ENCODE peak calls at places on chromosomes 5 and 9, in ten cellular contexts. D, U, Z, P, R, V, I, M, H and K are unnamed samples.

GRCh38 chr5:176416123-176416924 is at the start of gene CLTB:
- DNase-seq in V (peak), R (peak), H (peak), U (peak), I (peak), D (peak), P (peak), M (peak), Z (no peak), K (peak)

GRCh38 chr5:179818746-179819295 is 1.9 kb upstream of the SQSTM1 start:
- DNase-seq in U (peak), P (peak), D (peak), Z (peak), H (peak), I (peak), V (peak), R (peak), M (peak), K (peak)

GRCh38 chr9:114603183-114603582 is 7.9 kb upstream of the TMEM268 start:
- DNase-seq in H (no peak), M (no peak), I (no peak), D (no peak), P (no peak), V (no peak), R (peak), U (no peak), Z (no peak), K (no peak)

GRCh38 chr9:87197349-87198130 is 250.2 kb upstream of the GAS1 start:
- DNase-seq in R (no peak), V (no peak), M (no peak), U (no peak), I (no peak), D (no peak), Z (no peak), H (peak), P (no peak), K (no peak)

GRCh38 chr9:980621-981020 is 4.2 kb downstream of the DMRT3 start:
- DNase-seq in D (no peak), U (no peak), Z (no peak), R (no peak), V (no peak), P (no peak), I (no peak), M (no peak), H (no peak), K (no peak)

GRCh38 chr5:59124983-59125960 is 542.4 kb downstream of the RAB3C start:
- DNase-seq in Z (no peak), V (peak), P (peak), U (no peak), R (no peak), H (peak), M (no peak), D (no peak), I (peak), K (no peak)

GRCh38 chr9:34332370-34332964 is 3.1 kb downstream of the NUDT2 start:
- DNase-seq in I (peak), H (no peak), U (no peak), P (peak), D (no peak), M (no peak), Z (no peak), R (peak), V (peak), K (no peak)

GRCh38 chr9:93107151-93107824 is 11.3 kb downstream of the CARD19 start:
- DNase-seq in V (no peak), R (no peak), D (no peak), U (no peak), Z (no peak), I (no peak), H (peak), M (no peak), P (no peak), K (no peak)

GRCh38 chr5:39765381-39765780 is 340.6 kb upstream of the DAB2 start:
- DNase-seq in R (no peak), V (no peak), U (no peak), I (no peak), D (no peak), H (no peak), Z (no peak), M (no peak), P (no peak), K (no peak)

GRCh38 chr9:27247756-27248155 is 49.2 kb downstream of the EQTN start:
- DNase-seq in U (no peak), M (no peak), P (peak), R (peak), V (peak), H (peak), Z (peak), I (peak), D (no peak), K (no peak)

GRCh38 chr5:67672633-67673032 is 476.0 kb upstream of the CD180 start:
- DNase-seq in R (no peak), P (no peak), Z (no peak), D (no peak), H (no peak), V (no peak), I (no peak), U (no peak), M (no peak), K (no peak)

GRCh38 chr9:75175395-75175794 is 87.1 kb downstream of the OSTF1 start:
- DNase-seq in H (no peak), P (no peak), V (no peak), U (no peak), D (no peak), R (no peak), I (no peak), Z (no peak), M (no peak), K (no peak)

GRCh38 chr5:56698463-56699381 is 116.6 kb upstream of the MAP3K1 start:
- DNase-seq in I (peak), M (no peak), P (no peak), V (no peak), R (no peak), U (no peak), D (no peak), H (peak), Z (no peak), K (no peak)

GRCh38 chr5:14806452-14806851 is 65.1 kb downstream of the ANKH start:
- DNase-seq in Z (no peak), D (peak), H (peak), U (no peak), V (no peak), R (no peak), I (no peak), P (no peak), M (no peak), K (no peak)

GRCh38 chr9:122875523-122875922 is 29.6 kb downstream of the RC3H2 start:
- DNase-seq in V (no peak), U (no peak), H (no peak), I (no peak), D (no peak), P (no peak), Z (no peak), R (no peak), M (no peak), K (no peak)

DNA sequence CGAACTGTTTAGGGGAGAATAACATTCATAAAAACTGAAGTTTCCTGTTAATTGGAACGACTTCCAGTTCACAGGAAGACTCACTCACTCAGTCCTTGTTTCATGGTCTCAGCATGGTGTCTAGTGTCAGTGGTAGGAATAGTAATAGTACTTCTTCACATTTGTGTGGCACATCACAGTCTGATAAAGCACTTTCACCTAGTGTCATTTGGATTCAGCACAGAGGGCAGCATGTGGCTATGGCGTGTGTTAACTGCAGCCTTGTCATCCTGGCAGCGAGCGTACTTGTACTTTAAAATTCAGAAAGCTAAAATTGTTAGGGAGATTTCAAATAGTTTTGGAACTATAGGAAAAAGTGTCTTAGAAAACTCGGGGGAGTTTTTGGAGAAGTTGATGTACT is 72.4 kb downstream of the VCAN start:
- DNase-seq in H (no peak), R (no peak), M (no peak), I (no peak), D (no peak), U (no peak), P (no peak), Z (no peak), V (no peak), K (no peak)
- H3K27ac ChIP-seq in H (no peak), R (no peak), M (no peak), I (peak), D (no peak), U (no peak), P (no peak), Z (no peak), V (no peak), K (no peak)

GRCh38 chr5:151127926-151128325 is 29.7 kb downstream of the ANXA6 start:
- DNase-seq in M (no peak), D (no peak), R (no peak), I (no peak), Z (no peak), U (no peak), P (no peak), V (no peak), H (no peak), K (no peak)
- H3K27ac ChIP-seq in M (no peak), D (no peak), R (no peak), I (peak), Z (no peak), U (no peak), P (no peak), V (no peak), H (no peak), K (no peak)

GRCh38 chr5:30932611-30933010 is 260.9 kb upstream of the CDH6 start:
- DNase-seq in D (no peak), H (no peak), V (no peak), R (no peak), P (no peak), Z (no peak), U (no peak), M (no peak), I (no peak), K (no peak)

DNA sequence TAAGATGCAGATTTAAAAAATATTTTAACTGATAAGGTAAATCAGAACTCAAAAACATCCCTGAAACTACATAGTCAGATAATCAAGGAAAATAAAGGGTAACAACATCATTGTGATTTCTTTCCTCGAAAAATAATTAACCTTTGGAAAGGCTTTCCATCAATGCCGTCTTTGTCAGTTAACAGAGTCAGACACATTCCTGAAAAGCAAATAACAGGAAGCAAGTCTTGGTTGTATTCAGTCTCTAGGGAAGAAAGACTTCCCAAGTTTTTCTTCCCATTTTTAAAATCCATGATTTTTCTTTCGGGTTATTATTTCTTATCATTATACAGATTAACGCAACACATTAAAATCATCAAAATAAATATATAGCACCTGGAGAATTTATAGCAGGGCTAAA is 256.4 kb upstream of the CDH6 start:
- DNase-seq in V (no peak), P (no peak), M (no peak), D (no peak), U (no peak), Z (no peak), I (no peak), R (no peak), H (no peak), K (no peak)
- H3K27ac ChIP-seq in V (no peak), P (no peak), M (no peak), D (no peak), U (no peak), Z (no peak), I (no peak), R (no peak), H (no peak), K (no peak)

DNA sequence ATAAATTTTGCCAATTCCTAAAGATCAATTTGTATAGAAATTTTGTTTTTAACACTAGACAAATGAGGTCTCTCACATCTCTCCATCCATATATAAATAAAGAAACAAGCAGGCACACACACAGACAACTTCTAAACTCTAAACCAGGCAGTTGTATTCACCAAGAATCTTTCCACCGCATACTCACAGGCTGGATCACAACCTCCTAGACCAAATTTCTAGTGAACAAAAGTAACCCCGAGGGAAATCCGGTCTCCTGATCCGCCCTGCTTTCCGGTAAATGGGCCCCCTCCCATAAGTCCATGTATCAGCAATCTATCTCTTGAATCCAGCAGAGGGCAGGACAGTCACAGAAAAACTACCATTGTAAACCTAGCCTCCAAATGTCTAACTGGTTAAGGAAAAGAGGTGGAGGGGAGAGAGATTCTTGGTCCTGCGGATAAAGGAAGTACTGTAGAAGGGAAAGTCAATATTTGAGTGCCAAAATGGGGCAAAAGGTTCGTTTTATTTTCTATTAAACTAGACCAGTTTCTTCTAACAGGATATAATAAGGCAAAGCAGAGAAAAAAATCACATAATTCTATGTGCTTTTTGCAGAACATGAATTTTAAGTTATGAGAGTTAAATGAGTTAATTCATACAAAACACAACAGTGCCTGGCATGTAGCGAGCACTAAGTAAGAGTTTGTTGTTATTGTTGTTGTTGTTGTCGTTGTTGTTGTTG is 4.8 kb upstream of the SMU1 start:
- DNase-seq in V (peak), P (peak), I (peak), R (peak), M (peak), H (peak), Z (no peak), D (peak), U (no peak), K (peak)
- H3K27ac ChIP-seq in V (no peak), P (no peak), I (no peak), R (no peak), M (peak), H (no peak), Z (peak), D (peak), U (no peak), K (peak)

GRCh38 chr9:97557606-97558095 is 56.2 kb downstream of the TMOD1 start:
- DNase-seq in V (no peak), M (no peak), P (no peak), Z (no peak), I (no peak), R (no peak), D (peak), U (no peak), H (peak), K (no peak)
- H3K27ac ChIP-seq in V (no peak), M (no peak), P (no peak), Z (no peak), I (peak), R (no peak), D (peak), U (peak), H (peak), K (no peak)

GRCh38 chr9:13614060-13614459 is 334.6 kb upstream of the MPDZ start:
- DNase-seq in R (no peak), V (no peak), D (no peak), I (no peak), U (no peak), M (no peak), P (no peak), H (no peak), Z (no peak), K (no peak)
- H3K27ac ChIP-seq in R (no peak), V (no peak), D (no peak), I (no peak), U (no peak), M (no peak), P (no peak), H (no peak), Z (no peak), K (no peak)

GRCh38 chr5:84290673-84291072 is 94.0 kb downstream of the EDIL3 start:
- DNase-seq in D (no peak), U (no peak), I (peak), M (no peak), P (no peak), H (no peak), Z (no peak), V (no peak), R (no peak), K (no peak)
- H3K27ac ChIP-seq in D (no peak), U (peak), I (peak), M (no peak), P (no peak), H (no peak), Z (no peak), V (no peak), R (no peak), K (no peak)

DNA sequence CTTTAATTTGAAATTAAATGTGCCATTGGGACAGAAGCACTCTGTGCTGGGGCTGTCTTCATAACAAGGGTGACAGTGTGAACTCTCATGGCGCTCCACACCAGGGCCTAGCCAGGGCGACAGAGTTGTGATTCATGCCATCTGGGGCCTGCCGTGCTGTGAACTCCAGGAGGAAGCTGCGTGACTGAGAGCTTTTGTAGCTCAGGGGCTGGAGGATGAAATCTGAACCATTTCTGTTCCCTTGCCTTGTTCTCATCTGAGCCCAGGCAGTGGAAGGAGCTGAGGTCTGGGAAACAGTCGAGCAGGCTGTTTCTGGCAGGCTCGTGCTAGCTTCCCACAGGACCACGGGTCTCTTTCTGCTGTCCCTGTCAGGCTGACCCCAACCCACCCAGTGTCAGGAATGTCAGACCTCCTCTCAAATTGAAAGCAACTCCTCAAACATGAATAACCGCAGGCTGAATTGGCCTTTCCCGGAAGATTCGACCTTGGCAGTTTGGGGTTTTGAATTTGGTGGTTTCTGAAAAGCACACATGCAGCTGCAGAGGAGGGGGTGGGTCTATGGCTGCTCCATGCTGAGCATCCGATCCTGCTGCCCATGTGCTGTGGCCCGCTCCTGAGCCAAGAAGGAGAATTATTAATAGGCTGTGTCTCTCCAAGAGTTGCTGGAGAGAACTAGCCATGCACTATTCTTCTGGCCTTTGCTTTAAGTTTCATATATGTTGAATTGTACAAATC is 69.2 kb upstream of the RPS23 start:
- DNase-seq in Z (no peak), P (peak), U (no peak), M (no peak), I (no peak), D (peak), V (no peak), H (peak), R (no peak), K (no peak)
- H3K27ac ChIP-seq in Z (no peak), P (no peak), U (peak), M (no peak), I (peak), D (peak), V (no peak), H (peak), R (no peak), K (no peak)

GRCh38 chr5:170537451-170538095 is 33.8 kb downstream of the KCNIP1 start:
- DNase-seq in Z (no peak), U (no peak), H (no peak), R (no peak), I (no peak), P (no peak), V (no peak), D (no peak), M (no peak), K (no peak)

GRCh38 chr5:170533383-170533782 is 29.6 kb downstream of the KCNIP1 start:
- DNase-seq in H (no peak), P (no peak), Z (no peak), M (no peak), V (no peak), R (no peak), D (no peak), U (no peak), I (no peak), K (no peak)

GRCh38 chr5:170536498-170536897 is 32.7 kb downstream of the KCNIP1 start:
- DNase-seq in U (no peak), R (no peak), H (no peak), Z (no peak), V (no peak), D (no peak), I (no peak), P (no peak), M (no peak), K (no peak)

GRCh38 chr5:170534177-170534576 is 30.4 kb downstream of the KCNIP1 start:
- DNase-seq in M (no peak), Z (no peak), P (peak), H (no peak), R (peak), V (no peak), U (no peak), I (no peak), D (no peak), K (no peak)

DNA sequence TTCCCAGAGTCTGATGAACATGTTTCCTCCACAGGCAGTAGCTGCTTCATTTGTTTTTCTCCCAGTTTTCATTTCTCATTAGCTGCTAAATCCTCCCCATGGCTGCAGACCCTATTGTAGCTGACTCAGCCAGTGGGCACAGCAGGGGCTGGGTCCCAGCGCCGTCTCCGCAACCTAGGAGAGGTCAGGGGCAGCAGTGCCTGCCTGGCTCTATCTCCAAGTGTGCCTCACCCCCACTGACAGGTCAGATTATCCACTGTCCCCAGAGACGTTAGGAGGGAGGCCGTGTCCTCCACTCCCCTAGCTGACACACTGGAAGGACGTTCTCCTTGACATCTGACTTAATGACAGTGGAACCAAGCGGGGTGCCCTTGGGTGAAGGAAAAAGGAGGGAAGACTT is 31.1 kb downstream of the KCNIP1 start:
- DNase-seq in U (no peak), Z (no peak), D (no peak), P (no peak), M (no peak), V (no peak), H (no peak), R (no peak), I (no peak), K (no peak)
- H3K27ac ChIP-seq in U (no peak), Z (no peak), D (no peak), P (no peak), M (no peak), V (no peak), H (no peak), R (no peak), I (no peak), K (no peak)

GRCh38 chr5:142312399-142312798 is 12.4 kb downstream of the SPRY4 start:
- DNase-seq in H (no peak), Z (no peak), P (no peak), M (no peak), I (no peak), U (no peak), V (no peak), D (no peak), R (no peak), K (no peak)

GRCh38 chr5:142309747-142310318 is 15.0 kb downstream of the SPRY4 start:
- DNase-seq in M (no peak), P (no peak), V (no peak), Z (no peak), H (no peak), R (no peak), U (no peak), I (no peak), D (no peak), K (no peak)

GRCh38 chr5:142311725-142312124 is 13.1 kb downstream of the SPRY4 start:
- DNase-seq in Z (no peak), M (no peak), R (no peak), D (no peak), P (no peak), H (no peak), V (no peak), U (no peak), I (no peak), K (no peak)

GRCh38 chr5:142308358-142308757 is 16.5 kb downstream of the SPRY4 start:
- DNase-seq in V (no peak), D (no peak), U (no peak), H (no peak), R (no peak), M (no peak), Z (no peak), I (no peak), P (no peak), K (no peak)

DNA sequence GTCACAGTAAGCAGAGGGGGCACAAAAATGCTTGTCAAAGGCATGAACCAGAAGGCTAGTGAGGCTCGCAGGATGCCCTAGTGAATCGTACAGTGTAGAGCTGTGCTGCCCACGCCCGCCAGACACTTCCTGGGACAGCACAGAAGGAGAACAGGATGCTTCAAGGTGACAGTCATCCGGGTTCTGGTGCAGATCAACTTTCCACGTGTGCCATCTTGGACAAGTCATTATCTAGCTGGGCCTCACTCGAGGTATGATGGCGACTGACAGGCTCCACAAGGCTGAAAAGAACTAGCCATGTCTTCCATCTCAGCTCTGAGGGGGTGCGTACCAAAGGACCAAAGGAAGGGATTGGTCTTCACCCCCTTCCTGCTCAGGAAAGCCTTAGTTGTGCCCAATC is 14.0 kb downstream of the SPRY4 start:
- DNase-seq in Z (no peak), D (no peak), P (no peak), I (no peak), R (no peak), U (no peak), M (no peak), H (no peak), V (no peak), K (no peak)
- H3K27ac ChIP-seq in Z (no peak), D (no peak), P (peak), I (no peak), R (no peak), U (no peak), M (no peak), H (no peak), V (no peak), K (no peak)